ENCODE peak calls at places on chromosomes 4 and X, in five cellular contexts. S, P, I, R and J are unnamed samples. For H3K36me3, the result is how much of the 10 kb centered on the place peaks cover.

GRCh38 chr4:52299120-52299519 is 248.0 kb downstream of the SPATA18 start:
- DNase-seq in S (no peak), P (no peak), I (no peak), R (no peak), J (no peak)

GRCh38 chr4:32268949-32269348 is 1548.8 kb downstream of the PCDH7 start:
- DNase-seq in S (no peak), P (no peak), I (no peak), R (no peak), J (no peak)

GRCh38 chr4:168337550-168337940 is 19.0 kb upstream of the DDX60 start:
- DNase-seq in S (no peak), P (no peak), I (no peak), R (no peak), J (no peak)

GRCh38 chrX:31832263-31832662 is 760.4 kb upstream of the FTHL17 start:
- DNase-seq in S (no peak), P (no peak), I (no peak), R (no peak), J (no peak)

GRCh38 chr4:188127157-188127874 is 11.9 kb upstream of the TRIML1 start:
- DNase-seq in S (no peak), P (no peak), I (no peak), R (no peak), J (no peak)

GRCh38 chr4:87270825-87271224 is 50.4 kb upstream of the KLHL8 start:
- DNase-seq in S (no peak), P (no peak), I (no peak), R (no peak), J (no peak)

GRCh38 chr4:84529169-84529751 is 30.2 kb upstream of the NKX6-1 start:
- DNase-seq in S (no peak), P (no peak), I (no peak), R (no peak), J (no peak)

GRCh38 chrX:63754141-63754859 is 30.7 kb downstream of the ARHGEF9 start:
- DNase-seq in S (no peak), P (peak), I (no peak), R (no peak), J (no peak)

GRCh38 chrX:104445591-104445990 is 120.4 kb upstream of the IL1RAPL2 start:
- DNase-seq in S (no peak), P (no peak), I (no peak), R (no peak), J (no peak)

GRCh38 chrX:1395646-1396216 is 3.8 kb upstream of the SLC25A6 start:
- DNase-seq in S (no peak), P (no peak), I (no peak), R (no peak), J (no peak)

GRCh38 chr4:114383721-114384120 is 214.9 kb upstream of the UGT8 start:
- DNase-seq in S (no peak), P (no peak), I (no peak), R (no peak), J (no peak)

GRCh38 chrX:69501433-69501832 is 2.7 kb upstream of the NALF2 start:
- DNase-seq in S (no peak), P (no peak), I (no peak), R (no peak), J (no peak)

GRCh38 chrX:13084611-13085010 is 40.2 kb upstream of the FAM9C start:
- DNase-seq in S (no peak), P (no peak), I (no peak), R (no peak), J (no peak)

GRCh38 chr4:25810815-25811690 is 51.7 kb downstream of the SEL1L3 start:
- DNase-seq in S (no peak), P (no peak), I (no peak), R (no peak), J (no peak)

GRCh38 chrX:100600340-100600739 is 15.6 kb downstream of the TNMD start:
- DNase-seq in S (no peak), P (no peak), I (no peak), R (no peak), J (no peak)

GRCh38 chrX:110139172-110139571 is 136.3 kb downstream of the TMEM164 start:
- DNase-seq in S (no peak), P (no peak), I (no peak), R (no peak), J (no peak)

GRCh38 chr4:169228076-169228475 is 42.7 kb downstream of the SH3RF1 start:
- DNase-seq in S (no peak), P (no peak), I (no peak), R (no peak), J (no peak)

GRCh38 chr4:158236304-158237030 is 26.2 kb downstream of the TMEM144 start:
- DNase-seq in S (no peak), P (no peak), I (no peak), R (no peak), J (no peak)

GRCh38 chr4:100224160-100224559 is 33.9 kb upstream of the DDIT4L start:
- DNase-seq in S (no peak), P (no peak), I (no peak), R (no peak), J (no peak)

GRCh38 chr4:83213640-83214039 is 71.0 kb downstream of the COQ2 start:
- DNase-seq in S (no peak), P (no peak), I (no peak), R (no peak), J (no peak)

GRCh38 chrX:10021461-10022272 is 54.5 kb downstream of the CLDN34 start:
- DNase-seq in S (no peak), P (no peak), I (no peak), R (no peak), J (no peak)

GRCh38 chr4:40316333-40316781 is 18.8 kb upstream of the CHRNA9 start:
- DNase-seq in S (no peak), P (no peak), I (peak), R (no peak), J (no peak)

GRCh38 chr4:149009223-149009622 is 567.0 kb upstream of the NR3C2 start:
- DNase-seq in S (no peak), P (no peak), I (no peak), R (no peak), J (no peak)

GRCh38 chrX:115344885-115345653 is 55.6 kb downstream of the LUZP4 start:
- DNase-seq in S (peak), P (peak), I (peak), R (peak), J (peak)

DNA sequence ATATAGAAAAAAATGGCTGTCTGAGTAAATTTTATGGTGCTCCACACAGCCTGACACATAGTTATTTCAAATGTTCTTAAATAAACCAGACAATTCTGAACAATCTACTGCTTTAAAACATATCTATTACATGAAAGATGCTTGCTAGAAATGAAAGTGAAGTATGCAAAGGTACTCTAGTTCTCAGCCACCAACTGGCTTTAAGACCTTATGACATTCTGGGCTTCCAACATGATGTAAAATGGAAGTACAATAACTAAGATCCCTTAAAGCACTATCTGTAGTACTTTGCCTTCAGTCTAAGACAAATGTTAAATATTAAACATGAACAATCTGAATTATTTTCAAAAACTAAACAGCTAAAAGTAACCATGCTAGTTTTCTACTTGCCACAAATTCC is 17.3 kb downstream of the HUWE1 start:
- DNase-seq in S (no peak), P (no peak), I (no peak), R (no peak), J (no peak)
- H3K36me3 ChIP-seq in S (under half), P (under half), I (under half), R (under half), J (under half)

GRCh38 chrX:41796577-41796976 is 72.6 kb downstream of the GPR82 start:
- DNase-seq in S (no peak), P (no peak), I (no peak), R (no peak), J (no peak)

GRCh38 chrX:41802958-41803357 is 79.0 kb downstream of the GPR82 start:
- DNase-seq in S (no peak), P (no peak), I (no peak), R (no peak), J (no peak)

GRCh38 chrX:41796050-41796449 is 72.1 kb downstream of the GPR82 start:
- DNase-seq in S (no peak), P (no peak), I (no peak), R (no peak), J (no peak)

GRCh38 chrX:41799661-41800060 is 75.7 kb downstream of the GPR82 start:
- DNase-seq in S (no peak), P (no peak), I (no peak), R (no peak), J (no peak)
- H3K4me3 ChIP-seq in S (no peak), P (no peak), I (no peak), R (no peak), J (no peak)

DNA sequence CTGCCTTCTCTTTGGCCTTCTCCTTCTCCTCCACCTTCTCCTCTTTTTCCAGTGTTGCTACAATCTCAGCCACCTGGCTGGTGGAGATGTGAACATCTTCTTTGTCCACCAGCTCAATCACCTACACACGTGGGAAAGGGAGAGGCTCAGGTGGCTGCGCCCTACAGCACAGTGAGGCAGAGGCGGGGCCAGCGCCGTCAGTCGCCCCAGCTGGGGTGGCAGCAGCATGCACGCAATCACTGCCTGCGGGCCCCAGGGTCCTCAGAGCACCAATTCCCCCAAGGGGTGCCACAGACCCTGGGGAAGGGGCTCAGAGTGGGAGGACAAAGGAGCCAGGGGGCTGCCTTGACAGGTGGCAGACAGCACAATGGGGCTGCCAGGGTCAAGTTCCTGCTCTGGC is 21.4 kb downstream of the FGFR3 start:
- DNase-seq in S (no peak), P (no peak), I (no peak), R (no peak), J (no peak)
- H3K36me3 ChIP-seq in S (under half), P (under half), I (under half), R (under half), J (half or more)

GRCh38 chrX:17417411-17417810 is 42.4 kb downstream of the NHS start:
- DNase-seq in S (no peak), P (no peak), I (no peak), R (no peak), J (no peak)
- H3K4me3 ChIP-seq in S (no peak), P (no peak), I (no peak), R (no peak), J (no peak)

DNA sequence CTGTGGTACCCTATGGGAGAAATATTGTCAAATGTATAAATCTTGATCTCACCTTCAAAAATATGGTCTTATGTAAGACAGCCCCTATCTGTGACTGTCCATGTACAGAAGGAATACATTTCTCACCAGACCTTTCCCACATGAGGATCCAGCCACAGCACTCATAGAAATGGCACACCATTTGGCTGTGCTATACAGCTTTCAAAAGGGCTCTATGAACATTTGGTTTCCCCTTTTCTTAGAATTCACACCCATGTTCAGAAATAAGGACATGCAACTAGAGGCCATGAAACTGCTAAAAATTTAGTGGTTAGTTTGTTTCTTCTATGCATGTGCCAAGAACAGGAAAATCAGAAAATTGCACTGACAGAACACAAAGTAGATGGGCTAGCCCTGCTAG is 62.7 kb downstream of the ANTXR2 start:
- DNase-seq in S (no peak), P (no peak), I (no peak), R (no peak), J (no peak)
- H3K36me3 ChIP-seq in S (under half), P (under half), I (half or more), R (under half), J (under half)

DNA sequence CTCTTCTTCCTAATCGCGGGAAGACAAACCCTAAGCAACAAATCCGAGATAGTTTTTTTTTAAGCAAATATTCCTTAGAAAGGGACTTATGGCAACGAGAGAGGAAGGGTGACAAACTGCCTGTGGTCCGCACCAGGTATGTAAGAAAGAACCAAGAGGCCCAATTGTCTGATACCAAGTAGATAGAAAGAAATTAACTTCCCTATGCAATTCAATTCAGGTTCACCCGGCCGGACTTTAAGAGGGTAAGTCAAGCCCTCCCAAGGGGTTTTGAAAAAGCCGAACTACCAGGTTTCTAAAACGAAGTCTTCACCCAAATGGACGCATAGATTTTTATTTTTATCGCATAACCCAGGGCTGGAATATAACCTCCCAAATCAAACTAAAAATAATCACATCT is 1.7 kb upstream of the MAB21L2 start:
- DNase-seq in S (no peak), P (no peak), I (no peak), R (no peak), J (no peak)
- H3K4me3 ChIP-seq in S (no peak), P (no peak), I (no peak), R (no peak), J (peak)

DNA sequence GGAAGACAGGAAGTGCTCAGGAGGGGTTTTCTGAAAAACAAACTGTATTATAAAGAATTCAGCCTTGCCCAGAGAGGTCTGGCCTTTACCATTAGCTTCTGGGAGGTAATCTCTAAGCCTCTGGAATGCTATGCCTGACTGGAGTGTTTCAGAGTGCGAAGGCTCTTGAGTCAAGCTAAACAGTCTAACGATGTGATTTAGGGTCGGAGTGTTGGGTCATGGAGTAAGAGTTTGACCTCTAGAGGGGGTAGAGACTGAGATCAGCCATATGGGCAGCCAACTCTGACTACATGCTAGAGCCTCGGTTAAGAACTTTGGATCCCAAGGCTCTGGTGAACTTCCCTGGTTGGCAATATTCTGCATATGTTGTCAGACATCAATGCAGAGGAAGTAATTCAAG is 15.0 kb downstream of the BOD1L1 start:
- DNase-seq in S (no peak), P (no peak), I (no peak), R (no peak), J (no peak)
- H3K36me3 ChIP-seq in S (under half), P (under half), I (under half), R (under half), J (half or more)

GRCh38 chrX:47576021-47576898 is 6.0 kb upstream of the TIMP1 start:
- DNase-seq in S (no peak), P (no peak), I (no peak), R (no peak), J (no peak)

GRCh38 chrX:47574096-47574553 is 8.1 kb upstream of the TIMP1 start:
- DNase-seq in S (no peak), P (no peak), I (no peak), R (no peak), J (no peak)

GRCh38 chrX:47573334-47574095 is 8.7 kb upstream of the TIMP1 start:
- DNase-seq in S (peak), P (peak), I (no peak), R (no peak), J (no peak)

GRCh38 chrX:47572773-47573333 is 9.4 kb upstream of the TIMP1 start:
- DNase-seq in S (no peak), P (no peak), I (no peak), R (no peak), J (no peak)

GRCh38 chrX:47574609-47575325 is 7.5 kb upstream of the TIMP1 start:
- DNase-seq in S (no peak), P (no peak), I (no peak), R (no peak), J (no peak)
- H3K4me3 ChIP-seq in S (peak), P (no peak), I (peak), R (peak), J (peak)

GRCh38 chrX:16903274-16904019 is 33.3 kb upstream of the RBBP7 start:
- DNase-seq in S (no peak), P (no peak), I (no peak), R (no peak), J (no peak)
- H3K36me3 ChIP-seq in S (under half), P (under half), I (under half), R (under half), J (under half)